ENCODE peak calls at places on chromosomes 12 and 14, in eight cellular contexts. One of them, this sample, is unnamed.

GRCh38 chr12:98213556-98213955 is 301.8 kb upstream of the TMPO start:
- DNase-seq in CD8-positive, alpha-beta T cell: no peak
- DNase-seq in Panc1: no peak
- DNase-seq in OCI-LY7: no peak
- DNase-seq in MM.1S: no peak
- DNase-seq in fibroblast of lung: no peak
- DNase-seq in transverse colon: no peak
- DNase-seq in foreskin keratinocyte: no peak
- DNase-seq in this sample: no peak

GRCh38 chr12:42483534-42483857 is 106.0 kb downstream of the PRICKLE1 start:
- DNase-seq in foreskin keratinocyte: no peak
- DNase-seq in transverse colon: peak; percentile 35
- DNase-seq in Panc1: no peak
- DNase-seq in MM.1S: no peak
- DNase-seq in fibroblast of lung: peak; percentile 48
- DNase-seq in CD8-positive, alpha-beta T cell: no peak
- DNase-seq in OCI-LY7: no peak
- DNase-seq in this sample: no peak

GRCh38 chr12:55703976-55704761 is 3.5 kb downstream of the ITGA7 start:
- DNase-seq in Panc1: no peak
- DNase-seq in fibroblast of lung: peak; percentile 59
- DNase-seq in CD8-positive, alpha-beta T cell: no peak
- DNase-seq in foreskin keratinocyte: no peak
- DNase-seq in MM.1S: no peak
- DNase-seq in transverse colon: no peak
- DNase-seq in OCI-LY7: no peak
- DNase-seq in this sample: no peak

GRCh38 chr12:104290855-104291254 is 12.7 kb upstream of the EID3 start:
- DNase-seq in Panc1: no peak
- DNase-seq in MM.1S: no peak
- DNase-seq in foreskin keratinocyte: no peak
- DNase-seq in transverse colon: no peak
- DNase-seq in CD8-positive, alpha-beta T cell: no peak
- DNase-seq in OCI-LY7: no peak
- DNase-seq in fibroblast of lung: no peak
- DNase-seq in this sample: no peak

GRCh38 chr14:83706555-83706954 is 1823.4 kb upstream of the FLRT2 start:
- DNase-seq in Panc1: no peak
- DNase-seq in MM.1S: no peak
- DNase-seq in foreskin keratinocyte: no peak
- DNase-seq in OCI-LY7: no peak
- DNase-seq in transverse colon: no peak
- DNase-seq in fibroblast of lung: no peak
- DNase-seq in CD8-positive, alpha-beta T cell: no peak
- DNase-seq in this sample: no peak

GRCh38 chr12:126247936-126248335 is 1182.7 kb downstream of the AACS start:
- DNase-seq in foreskin keratinocyte: no peak
- DNase-seq in fibroblast of lung: peak; percentile 33
- DNase-seq in OCI-LY7: no peak
- DNase-seq in CD8-positive, alpha-beta T cell: no peak
- DNase-seq in transverse colon: no peak
- DNase-seq in Panc1: no peak
- DNase-seq in MM.1S: no peak
- DNase-seq in this sample: no peak

GRCh38 chr12:128250091-128250490 is 16.9 kb upstream of the TMEM132C start:
- DNase-seq in Panc1: no peak
- DNase-seq in CD8-positive, alpha-beta T cell: no peak
- DNase-seq in OCI-LY7: no peak
- DNase-seq in fibroblast of lung: no peak
- DNase-seq in MM.1S: no peak
- DNase-seq in transverse colon: no peak
- DNase-seq in foreskin keratinocyte: no peak
- DNase-seq in this sample: no peak

GRCh38 chr14:29682789-29683188 is 244.9 kb downstream of the PRKD1 start:
- DNase-seq in OCI-LY7: no peak
- DNase-seq in Panc1: no peak
- DNase-seq in transverse colon: no peak
- DNase-seq in MM.1S: no peak
- DNase-seq in CD8-positive, alpha-beta T cell: no peak
- DNase-seq in foreskin keratinocyte: no peak
- DNase-seq in fibroblast of lung: no peak
- DNase-seq in this sample: no peak

GRCh38 chr12:11765817-11766794 is 116.6 kb downstream of the ETV6 start:
- DNase-seq in foreskin keratinocyte: no peak
- DNase-seq in CD8-positive, alpha-beta T cell: no peak
- DNase-seq in fibroblast of lung: peak; percentile 95
- DNase-seq in OCI-LY7: no peak
- DNase-seq in Panc1: no peak
- DNase-seq in MM.1S: peak; percentile 80
- DNase-seq in transverse colon: peak; percentile 56
- DNase-seq in this sample: peak; percentile 66

GRCh38 chr12:49549735-49550710 is 11.2 kb downstream of the KCNH3 start:
- DNase-seq in foreskin keratinocyte: no peak
- DNase-seq in Panc1: no peak
- DNase-seq in CD8-positive, alpha-beta T cell: no peak
- DNase-seq in OCI-LY7: peak; percentile 32
- DNase-seq in transverse colon: no peak
- DNase-seq in MM.1S: no peak
- DNase-seq in fibroblast of lung: no peak
- DNase-seq in this sample: no peak

GRCh38 chr14:74720526-74720925 is 7.6 kb downstream of the FCF1 start:
- DNase-seq in transverse colon: no peak
- DNase-seq in MM.1S: no peak
- DNase-seq in CD8-positive, alpha-beta T cell: no peak
- DNase-seq in foreskin keratinocyte: no peak
- DNase-seq in OCI-LY7: no peak
- DNase-seq in Panc1: no peak
- DNase-seq in fibroblast of lung: peak; percentile 79
- DNase-seq in this sample: no peak

GRCh38 chr14:66606826-66607225 is 98.9 kb downstream of the GPHN start:
- DNase-seq in MM.1S: no peak
- DNase-seq in fibroblast of lung: no peak
- DNase-seq in OCI-LY7: no peak
- DNase-seq in CD8-positive, alpha-beta T cell: no peak
- DNase-seq in foreskin keratinocyte: no peak
- DNase-seq in transverse colon: no peak
- DNase-seq in Panc1: no peak
- DNase-seq in this sample: no peak

GRCh38 chr12:54390668-54391551 is 6.4 kb upstream of the ZNF385A start:
- DNase-seq in Panc1: no peak
- DNase-seq in fibroblast of lung: no peak
- DNase-seq in foreskin keratinocyte: no peak
- DNase-seq in MM.1S: peak; percentile 61
- DNase-seq in transverse colon: peak; percentile 69
- DNase-seq in CD8-positive, alpha-beta T cell: peak; percentile 31
- DNase-seq in OCI-LY7: peak; percentile 84
- DNase-seq in this sample: peak; percentile 64

GRCh38 chr14:64946310-64947045 is 3.9 kb upstream of the GPX2 start:
- DNase-seq in foreskin keratinocyte: no peak
- DNase-seq in CD8-positive, alpha-beta T cell: no peak
- DNase-seq in transverse colon: no peak
- DNase-seq in MM.1S: no peak
- DNase-seq in fibroblast of lung: no peak
- DNase-seq in OCI-LY7: no peak
- DNase-seq in Panc1: no peak
- DNase-seq in this sample: no peak

GRCh38 chr14:95287176-95287754 is 32.4 kb downstream of the CLMN start:
- DNase-seq in fibroblast of lung: no peak
- DNase-seq in MM.1S: no peak
- DNase-seq in CD8-positive, alpha-beta T cell: no peak
- DNase-seq in transverse colon: no peak
- DNase-seq in foreskin keratinocyte: peak; percentile 19
- DNase-seq in Panc1: no peak
- DNase-seq in OCI-LY7: no peak
- DNase-seq in this sample: no peak

GRCh38 chr12:22600226-22600625 is 24.7 kb upstream of the ETNK1 start:
- DNase-seq in foreskin keratinocyte: no peak
- DNase-seq in CD8-positive, alpha-beta T cell: no peak
- DNase-seq in transverse colon: no peak
- DNase-seq in Panc1: no peak
- DNase-seq in OCI-LY7: no peak
- DNase-seq in fibroblast of lung: no peak
- DNase-seq in MM.1S: no peak
- DNase-seq in this sample: no peak

GRCh38 chr12:39813776-39814175 is 194.2 kb upstream of the ABCD2 start:
- DNase-seq in OCI-LY7: no peak
- DNase-seq in Panc1: no peak
- DNase-seq in transverse colon: no peak
- DNase-seq in MM.1S: no peak
- DNase-seq in fibroblast of lung: no peak
- DNase-seq in foreskin keratinocyte: no peak
- DNase-seq in CD8-positive, alpha-beta T cell: no peak
- DNase-seq in this sample: no peak

DNA sequence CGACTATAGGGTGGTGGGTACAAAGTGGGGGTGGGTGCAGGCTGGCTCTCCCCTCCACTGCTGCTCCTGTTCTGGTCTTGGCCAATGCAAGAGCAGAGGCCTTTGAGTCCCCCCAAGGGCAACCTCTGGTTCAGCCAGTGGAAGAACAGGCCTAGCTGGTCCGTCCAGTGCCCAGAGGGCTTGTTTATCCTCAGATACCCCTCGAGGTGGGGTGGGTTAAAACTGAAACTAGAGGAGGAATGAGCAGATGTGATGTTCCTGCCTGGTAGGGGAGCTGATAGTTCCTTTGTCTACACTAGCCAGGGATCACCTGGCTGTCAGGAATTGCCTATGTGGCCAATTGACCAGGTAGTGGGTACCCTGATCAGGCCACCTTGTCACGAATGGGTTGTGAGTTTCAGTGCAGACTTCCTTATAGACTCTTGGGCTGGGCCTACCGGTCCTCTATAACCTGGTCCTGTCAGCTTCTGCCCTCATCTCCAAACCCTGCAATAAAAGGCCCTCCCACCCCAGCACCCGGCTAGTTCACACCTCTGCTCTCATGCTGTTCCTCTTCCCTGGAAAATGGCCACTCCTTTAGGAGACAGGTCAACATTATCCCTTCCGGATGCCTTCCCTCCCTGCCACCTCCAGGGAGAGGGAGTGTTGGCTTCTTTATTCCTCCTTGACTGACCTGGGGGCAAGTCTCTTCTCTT is 10.7 kb upstream of the HSP90AA1 start:
- DNase-seq in fibroblast of lung: no peak
- DNase-seq in CD8-positive, alpha-beta T cell: no peak
- DNase-seq in transverse colon: peak; percentile 33
- DNase-seq in foreskin keratinocyte: no peak
- DNase-seq in Panc1: no peak
- DNase-seq in OCI-LY7: no peak
- DNase-seq in MM.1S: no peak
- DNase-seq in this sample: no peak
- H3K27ac ChIP-seq in fibroblast of lung: no peak overlapping the region
- H3K27ac ChIP-seq in CD8-positive, alpha-beta T cell: no peak overlapping the region
- H3K27ac ChIP-seq in transverse colon: peak overlapping the region; percentile 13
- H3K27ac ChIP-seq in foreskin keratinocyte: no peak overlapping the region
- H3K27ac ChIP-seq in Panc1: no peak overlapping the region
- H3K27ac ChIP-seq in OCI-LY7: no peak overlapping the region
- H3K27ac ChIP-seq in MM.1S: no peak overlapping the region
- H3K27ac ChIP-seq in this sample: no peak overlapping the region

DNA sequence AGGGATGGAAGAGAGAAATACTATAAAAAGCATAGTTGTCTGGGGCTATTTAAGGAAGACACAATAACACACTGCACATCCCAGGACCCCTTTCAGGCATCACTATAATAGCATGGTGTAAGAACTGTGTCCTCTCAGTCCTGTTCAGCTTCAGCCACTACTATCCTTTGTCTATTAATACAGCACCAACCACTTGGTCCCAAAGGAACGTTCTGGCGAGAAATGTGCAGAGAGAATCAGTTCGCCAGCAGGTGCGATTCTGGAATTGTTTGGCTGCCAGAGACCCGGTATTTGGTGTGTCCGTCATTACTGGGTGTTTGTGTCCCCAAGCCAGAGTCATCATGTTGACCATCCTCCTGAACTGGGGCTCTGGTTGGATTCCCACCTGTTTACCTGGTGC is 52.7 kb downstream of the BICD1 start:
- DNase-seq in OCI-LY7: no peak
- DNase-seq in fibroblast of lung: no peak
- DNase-seq in MM.1S: no peak
- DNase-seq in Panc1: no peak
- DNase-seq in foreskin keratinocyte: no peak
- DNase-seq in CD8-positive, alpha-beta T cell: no peak
- DNase-seq in transverse colon: no peak
- DNase-seq in this sample: no peak
- H3K27ac ChIP-seq in OCI-LY7: no peak overlapping the region
- H3K27ac ChIP-seq in fibroblast of lung: no peak overlapping the region
- H3K27ac ChIP-seq in MM.1S: no peak overlapping the region
- H3K27ac ChIP-seq in Panc1: no peak overlapping the region
- H3K27ac ChIP-seq in foreskin keratinocyte: no peak overlapping the region
- H3K27ac ChIP-seq in CD8-positive, alpha-beta T cell: no peak overlapping the region
- H3K27ac ChIP-seq in transverse colon: no peak overlapping the region
- H3K27ac ChIP-seq in this sample: no peak overlapping the region

DNA sequence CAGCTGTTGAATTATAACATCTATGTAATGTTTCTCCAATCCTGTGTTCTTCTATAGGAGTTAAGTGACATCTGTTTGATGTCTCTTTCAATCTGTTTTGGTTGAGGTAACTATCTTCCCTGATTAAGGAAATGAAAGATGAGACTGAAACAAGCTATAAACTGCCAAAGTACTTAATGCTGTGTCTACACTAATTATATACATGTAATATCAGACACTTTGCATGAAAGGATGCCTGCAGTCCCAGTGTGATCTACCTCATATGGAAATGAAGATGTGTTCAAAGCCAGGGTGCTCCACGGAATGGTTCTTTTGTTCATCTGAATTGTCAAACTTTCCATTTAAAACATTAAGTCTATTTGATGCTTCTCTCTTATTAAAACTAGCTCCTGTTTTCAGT is 958.3 kb downstream of the GALC start:
- DNase-seq in Panc1: no peak
- DNase-seq in fibroblast of lung: no peak
- DNase-seq in OCI-LY7: no peak
- DNase-seq in foreskin keratinocyte: no peak
- DNase-seq in transverse colon: no peak
- DNase-seq in CD8-positive, alpha-beta T cell: no peak
- DNase-seq in MM.1S: peak; percentile 15
- DNase-seq in this sample: no peak
- H3K27ac ChIP-seq in Panc1: no peak overlapping the region
- H3K27ac ChIP-seq in fibroblast of lung: no peak overlapping the region
- H3K27ac ChIP-seq in OCI-LY7: peak overlapping the region; percentile 14
- H3K27ac ChIP-seq in foreskin keratinocyte: no peak overlapping the region
- H3K27ac ChIP-seq in transverse colon: no peak overlapping the region
- H3K27ac ChIP-seq in CD8-positive, alpha-beta T cell: no peak overlapping the region
- H3K27ac ChIP-seq in MM.1S: peak overlapping the region; percentile 47
- H3K27ac ChIP-seq in this sample: no peak overlapping the region

DNA sequence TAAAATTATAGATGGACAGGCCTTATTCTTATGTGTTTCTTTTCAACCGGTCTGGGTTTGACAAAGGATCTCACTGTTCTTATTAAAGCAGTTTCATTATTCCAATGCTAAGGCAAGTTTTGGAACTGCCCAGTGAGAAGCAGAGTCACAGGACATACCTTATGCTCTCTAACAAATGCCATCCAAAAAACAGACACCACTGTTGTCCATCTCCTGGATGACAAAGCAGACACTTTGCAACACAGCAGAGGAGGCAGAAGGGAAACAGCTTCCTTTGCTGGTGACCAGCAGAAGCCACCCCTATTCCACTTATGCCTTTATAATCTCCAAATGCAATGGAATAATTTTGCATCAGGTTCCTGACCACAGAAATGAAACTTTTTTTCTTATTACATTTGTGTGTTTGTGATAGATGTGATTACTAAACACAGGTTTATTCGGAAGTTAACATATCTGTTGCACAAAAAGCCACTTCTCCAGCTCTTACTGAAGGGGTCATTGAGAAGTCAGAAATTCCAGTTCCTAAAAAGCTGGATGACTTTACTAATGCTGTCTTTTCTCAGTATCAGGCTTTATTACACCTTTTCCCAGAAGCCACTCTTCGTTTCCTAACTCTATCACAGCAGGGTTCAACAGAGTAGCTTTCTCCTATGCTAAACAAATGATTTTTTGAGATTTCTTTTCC is 115.6 kb downstream of the BTG1 start:
- DNase-seq in fibroblast of lung: no peak
- DNase-seq in foreskin keratinocyte: no peak
- DNase-seq in MM.1S: no peak
- DNase-seq in OCI-LY7: no peak
- DNase-seq in CD8-positive, alpha-beta T cell: no peak
- DNase-seq in transverse colon: no peak
- DNase-seq in Panc1: no peak
- DNase-seq in this sample: no peak
- H3K27ac ChIP-seq in fibroblast of lung: no peak overlapping the region
- H3K27ac ChIP-seq in foreskin keratinocyte: no peak overlapping the region
- H3K27ac ChIP-seq in MM.1S: no peak overlapping the region
- H3K27ac ChIP-seq in OCI-LY7: peak overlapping the region; percentile 66
- H3K27ac ChIP-seq in CD8-positive, alpha-beta T cell: peak overlapping the region; percentile 60
- H3K27ac ChIP-seq in transverse colon: peak overlapping the region; percentile 79
- H3K27ac ChIP-seq in Panc1: no peak overlapping the region
- H3K27ac ChIP-seq in this sample: peak overlapping the region; percentile 74

This sample was measured in CD4-positive, CD25-positive, alpha-beta regulatory T cell.